ENCODE peak calls at places on chromosomes 5 and 9, in eight cellular contexts. A is HCT116; Q is H1; O is left ventricle myocardium inferior; K is thoracic aorta; B is endothelial cell of umbilical vein; G is CD4-positive, alpha-beta memory T cell; R is AG09309. P is an unnamed sample.

GRCh38 chr5:150765019-150765788 is 6.4 kb upstream of the DCTN4 start:
- DNase-seq in G (no peak), K (no peak), B (no peak), O (no peak), Q (no peak), R (no peak), A (no peak), P (no peak)

GRCh38 chr9:104276709-104277245 is 182.7 kb downstream of the SMC2 start:
- DNase-seq in Q (no peak), G (no peak), R (no peak), A (no peak), O (no peak), K (no peak), B (no peak), P (no peak)

GRCh38 chr5:76608833-76609232 is 14.4 kb downstream of the F2RL2 start:
- DNase-seq in G (peak), K (no peak), R (no peak), A (peak), O (no peak), B (peak), Q (no peak), P (no peak)

GRCh38 chr5:172733179-172733973 is 37.6 kb downstream of the DUSP1 start:
- DNase-seq in B (peak), G (no peak), O (peak), A (no peak), Q (no peak), R (peak), K (peak), P (no peak)

GRCh38 chr9:89801723-89802680 is 197.2 kb downstream of the GADD45G start:
- DNase-seq in Q (no peak), G (no peak), K (no peak), R (no peak), A (no peak), O (no peak), B (no peak), P (no peak)

GRCh38 chr9:93920401-93920800 is 34.8 kb downstream of the BARX1 start:
- DNase-seq in G (no peak), O (no peak), Q (no peak), B (no peak), R (no peak), A (no peak), K (no peak), P (no peak)

GRCh38 chr5:61048534-61048933 is 103.5 kb downstream of the NDUFAF2 start:
- DNase-seq in B (peak), O (no peak), G (no peak), K (no peak), A (peak), R (no peak), Q (no peak), P (no peak)

GRCh38 chr9:76567086-76567485 is 108.1 kb downstream of the GCNT1 start:
- DNase-seq in G (no peak), R (no peak), K (no peak), O (no peak), B (no peak), A (no peak), Q (no peak), P (no peak)

GRCh38 chr5:14167211-14167845 is 24.2 kb downstream of the TRIO start:
- DNase-seq in O (no peak), B (no peak), G (no peak), Q (no peak), A (no peak), K (no peak), R (no peak), P (no peak)

GRCh38 chr5:1883120-1883924 is 597 bp upstream of the IRX4 start:
- DNase-seq in A (no peak), Q (no peak), B (no peak), R (no peak), K (no peak), O (peak), G (no peak), P (no peak)

GRCh38 chr9:38671748-38672147 is 48.2 kb downstream of the FAM240B start:
- DNase-seq in Q (no peak), R (no peak), K (no peak), B (no peak), O (no peak), G (no peak), A (no peak), P (no peak)

GRCh38 chr9:86287013-86287412 is 4.7 kb upstream of the ISCA1 start:
- DNase-seq in A (no peak), K (no peak), G (no peak), B (no peak), Q (no peak), R (no peak), O (no peak), P (no peak)

GRCh38 chr5:172542651-172543131 is 88.4 kb upstream of the SH3PXD2B start:
- DNase-seq in O (no peak), G (no peak), A (no peak), Q (no peak), K (no peak), R (no peak), B (no peak), P (no peak)

GRCh38 chr9:121353246-121353975 is 16.6 kb downstream of the STOM start:
- DNase-seq in Q (no peak), R (no peak), B (no peak), K (no peak), G (peak), A (no peak), O (no peak), P (no peak)

GRCh38 chr9:117232991-117233390 is 181.9 kb downstream of the ASTN2 start:
- DNase-seq in K (no peak), R (no peak), G (no peak), A (no peak), O (no peak), B (no peak), Q (no peak), P (no peak)

GRCh38 chr9:112945620-112946208 is 55.0 kb upstream of the SLC46A2 start:
- DNase-seq in G (no peak), O (no peak), K (no peak), R (no peak), A (no peak), Q (peak), B (no peak), P (peak)

GRCh38 chr9:7033611-7034010 is 275.8 kb downstream of the KDM4C start:
- DNase-seq in O (no peak), G (no peak), A (no peak), Q (no peak), B (no peak), K (no peak), R (no peak), P (no peak)

GRCh38 chr9:108609895-108610253 is 245.9 kb downstream of the ACTL7B start:
- DNase-seq in A (no peak), Q (no peak), R (no peak), G (no peak), O (no peak), B (no peak), K (no peak), P (no peak)

GRCh38 chr9:95726756-95727155 is 148.7 kb upstream of the ERCC6L2 start:
- DNase-seq in R (peak), O (no peak), A (peak), G (peak), Q (no peak), B (peak), K (no peak), P (no peak)

GRCh38 chr9:16671591-16672137 is 198.8 kb downstream of the BNC2 start:
- DNase-seq in B (no peak), Q (no peak), R (peak), A (no peak), O (no peak), K (no peak), G (no peak), P (no peak)

GRCh38 chr5:71882826-71883744 is 164.0 kb downstream of the CARTPT start:
- DNase-seq in B (no peak), O (peak), A (no peak), Q (no peak), G (no peak), K (no peak), R (peak), P (no peak)

GRCh38 chr9:111195779-111196178 is 134.2 kb downstream of the OR2K2 start:
- DNase-seq in O (no peak), G (no peak), K (no peak), R (no peak), A (no peak), Q (no peak), B (no peak), P (no peak)

GRCh38 chr9:109092587-109092986 is 27.2 kb downstream of the TMEM245 start:
- DNase-seq in A (no peak), B (no peak), R (no peak), Q (no peak), G (no peak), O (no peak), K (no peak), P (no peak)

GRCh38 chr5:1561402-1561929 is 37.7 kb upstream of the LPCAT1 start:
- DNase-seq in O (no peak), Q (no peak), R (no peak), G (no peak), A (no peak), B (no peak), K (no peak), P (no peak)

GRCh38 chr5:173853370-173854131 is 34.6 kb upstream of the CPEB4 start:
- DNase-seq in R (no peak), K (no peak), O (no peak), Q (no peak), G (no peak), B (no peak), A (no peak), P (no peak)

GRCh38 chr5:146345578-146346366 is 7.1 kb downstream of the POU4F3 start:
- DNase-seq in O (no peak), K (no peak), B (no peak), G (no peak), Q (no peak), A (no peak), R (no peak), P (no peak)

GRCh38 chr5:5017827-5018559 is 122.1 kb upstream of the ADAMTS16 start:
- DNase-seq in Q (no peak), K (no peak), G (no peak), A (no peak), O (no peak), B (no peak), R (peak), P (no peak)

GRCh38 chr9:69157751-69158466 is 16.2 kb upstream of the TJP2 start:
- DNase-seq in R (no peak), Q (no peak), G (no peak), O (no peak), B (no peak), A (no peak), K (no peak), P (no peak)

GRCh38 chr5:88203977-88204735 is 64.5 kb downstream of the TMEM161B start:
- DNase-seq in O (no peak), K (no peak), R (no peak), A (no peak), Q (no peak), G (peak), B (no peak), P (no peak)

GRCh38 chr5:90221947-90222346 is 187.6 kb downstream of the CETN3 start:
- DNase-seq in K (no peak), B (peak), R (no peak), Q (no peak), A (no peak), O (no peak), G (no peak), P (no peak)

GRCh38 chr9:104872959-104873850 is 54.8 kb downstream of the ABCA1 start:
- DNase-seq in G (no peak), K (no peak), A (no peak), R (peak), O (peak), Q (no peak), B (peak), P (no peak)

GRCh38 chr9:89664896-89665329 is 60.1 kb downstream of the GADD45G start:
- DNase-seq in B (no peak), R (no peak), G (no peak), A (no peak), Q (no peak), K (no peak), O (no peak), P (no peak)

GRCh38 chr9:83327323-83327722 is 210.9 kb downstream of the FRMD3 start:
- DNase-seq in B (no peak), A (no peak), G (no peak), K (no peak), R (no peak), Q (no peak), O (no peak), P (no peak)

GRCh38 chr5:43702293-43702692 is 99.3 kb downstream of the NNT start:
- DNase-seq in B (no peak), O (no peak), K (no peak), A (no peak), Q (no peak), G (no peak), R (no peak), P (no peak)

GRCh38 chr5:3342271-3343100 is 253.1 kb upstream of the IRX1 start:
- DNase-seq in B (no peak), Q (no peak), A (no peak), O (no peak), K (no peak), G (no peak), R (no peak), P (no peak)

GRCh38 chr9:94250456-94250855 is 8.6 kb upstream of the ZNF169 start:
- DNase-seq in R (no peak), B (no peak), O (no peak), K (no peak), Q (no peak), G (peak), A (no peak), P (no peak)

GRCh38 chr5:158943569-158943968 is 156.1 kb downstream of the EBF1 start:
- DNase-seq in G (no peak), A (no peak), Q (no peak), B (no peak), O (no peak), K (no peak), R (no peak), P (no peak)

GRCh38 chr9:95316794-95317118 is 753 bp downstream of the FANCC start:
- DNase-seq in B (peak), K (peak), G (no peak), O (peak), A (peak), Q (peak), R (no peak), P (no peak)

DNA sequence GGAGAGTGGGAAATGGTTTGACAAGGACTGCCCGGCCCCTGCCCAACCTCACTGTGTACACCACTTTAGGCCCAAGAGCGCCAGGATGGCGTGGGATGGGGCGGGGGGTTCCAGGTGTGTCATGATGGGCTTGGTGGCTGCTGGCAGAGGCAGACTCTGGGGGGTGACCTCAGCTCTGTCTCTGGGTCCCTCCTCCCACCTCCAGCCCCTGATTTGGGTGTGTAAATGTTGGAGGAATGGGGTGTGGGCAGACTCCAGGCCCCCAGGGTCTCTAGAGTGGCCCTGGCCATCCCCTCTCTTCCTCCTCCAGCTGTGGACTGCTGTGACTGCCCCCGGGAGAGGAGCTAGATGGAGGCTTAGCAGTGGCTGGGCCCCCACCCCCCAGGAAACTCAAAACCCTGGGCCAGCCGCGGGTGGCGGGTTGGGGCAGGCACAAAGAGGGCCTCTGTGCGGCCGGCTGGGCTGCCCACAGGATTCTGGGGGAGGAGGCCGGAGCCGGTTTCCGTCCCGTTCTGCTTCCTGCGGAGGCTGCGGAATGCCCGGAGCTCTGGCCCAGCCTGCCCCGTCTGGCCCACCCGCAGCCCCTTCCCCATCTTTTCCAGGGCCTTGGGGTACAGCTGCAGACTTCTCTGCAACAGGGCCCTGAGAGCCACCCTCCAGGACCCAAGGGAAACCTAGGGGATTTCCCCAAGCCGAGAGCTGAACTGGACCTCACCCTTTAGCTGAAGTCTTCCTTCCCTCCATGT is 23.1 kb downstream of the CXXC5 start:
- DNase-seq in R (no peak), K (no peak), G (no peak), A (no peak), B (no peak), O (peak), Q (no peak), P (no peak)
- H3K4me3 ChIP-seq in R (no peak), K (peak), G (no peak), A (no peak), B (no peak), O (peak), Q (no peak), P (no peak)

DNA sequence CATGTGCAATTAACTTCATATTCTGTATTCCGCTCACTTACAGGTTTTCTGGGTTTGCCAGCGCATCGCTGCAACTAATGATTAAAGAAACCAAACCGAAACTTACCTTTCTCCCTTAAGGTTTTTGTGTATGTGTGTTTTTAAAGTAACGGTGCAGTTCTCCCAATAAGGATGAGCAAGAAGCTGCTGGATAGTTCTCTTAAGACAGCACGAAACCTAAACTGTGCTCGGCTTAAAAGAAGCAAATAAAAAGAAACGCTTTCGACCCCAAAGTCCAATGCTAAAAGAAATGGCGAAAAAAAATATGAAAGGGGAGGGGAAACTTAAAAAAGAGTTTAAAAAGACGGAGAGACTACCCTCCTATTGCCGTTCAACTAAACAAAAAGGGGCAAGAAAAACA is 340 bp downstream of the ELAVL2 start:
- DNase-seq in A (no peak), K (no peak), Q (no peak), G (no peak), B (no peak), O (no peak), R (no peak), P (no peak)
- H3K4me3 ChIP-seq in A (no peak), K (peak), Q (peak), G (no peak), B (peak), O (peak), R (peak), P (peak)

GRCh38 chr9:27090231-27090630 is 18.8 kb upstream of the TEK start:
- DNase-seq in Q (no peak), A (no peak), G (no peak), K (no peak), O (no peak), R (no peak), B (no peak), P (no peak)
- H3K4me3 ChIP-seq in Q (no peak), A (no peak), G (no peak), K (no peak), O (no peak), R (no peak), B (no peak), P (no peak)

DNA sequence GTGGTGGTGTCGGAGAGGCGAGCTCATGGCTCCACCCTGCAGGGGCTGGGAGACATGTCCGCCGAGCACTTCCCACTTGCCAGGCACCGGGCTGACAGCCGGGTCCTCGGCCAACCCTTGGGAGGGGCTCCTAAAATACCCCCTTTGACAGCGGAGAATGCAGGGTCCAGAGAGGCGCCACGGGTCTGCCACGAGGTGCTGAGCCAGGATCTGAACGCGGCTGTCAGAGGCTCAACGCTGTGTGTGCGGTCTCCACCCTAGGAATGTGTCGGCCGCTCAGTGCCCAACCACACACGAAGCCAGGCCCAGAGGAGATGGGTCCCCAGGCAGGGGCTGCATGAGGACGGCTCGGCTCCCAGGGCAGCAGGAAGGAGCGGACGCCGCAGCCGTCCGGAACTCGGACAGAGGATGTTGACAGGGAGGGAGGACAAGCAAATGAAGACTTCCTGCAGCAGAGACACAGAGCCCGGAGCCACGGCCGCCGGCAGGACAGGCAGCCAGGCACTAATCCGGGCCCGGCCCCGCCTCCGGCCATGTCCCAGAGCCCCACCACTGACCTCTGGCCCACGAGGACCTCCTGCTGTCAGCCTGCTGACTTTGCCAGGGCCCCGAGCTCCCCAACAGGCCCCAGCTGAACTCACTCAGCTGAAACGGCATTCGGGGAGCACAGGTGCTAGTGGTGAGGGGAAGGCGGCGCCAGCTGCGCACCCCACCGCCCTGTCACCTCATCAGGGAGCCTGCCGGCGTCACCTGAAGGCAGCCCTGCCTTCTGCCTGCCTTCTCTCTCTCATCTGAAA is 12.8 kb downstream of the VAV2 start:
- DNase-seq in A (no peak), B (peak), Q (no peak), G (no peak), R (no peak), K (no peak), O (peak), P (no peak)
- H3K4me3 ChIP-seq in A (no peak), B (no peak), Q (no peak), G (no peak), R (no peak), K (peak), O (peak), P (no peak)

GRCh38 chr9:32782476-32783167 is 718 bp upstream of the TMEM215 start:
- DNase-seq in G (no peak), O (no peak), Q (no peak), B (no peak), K (no peak), A (no peak), R (no peak), P (no peak)

DNA sequence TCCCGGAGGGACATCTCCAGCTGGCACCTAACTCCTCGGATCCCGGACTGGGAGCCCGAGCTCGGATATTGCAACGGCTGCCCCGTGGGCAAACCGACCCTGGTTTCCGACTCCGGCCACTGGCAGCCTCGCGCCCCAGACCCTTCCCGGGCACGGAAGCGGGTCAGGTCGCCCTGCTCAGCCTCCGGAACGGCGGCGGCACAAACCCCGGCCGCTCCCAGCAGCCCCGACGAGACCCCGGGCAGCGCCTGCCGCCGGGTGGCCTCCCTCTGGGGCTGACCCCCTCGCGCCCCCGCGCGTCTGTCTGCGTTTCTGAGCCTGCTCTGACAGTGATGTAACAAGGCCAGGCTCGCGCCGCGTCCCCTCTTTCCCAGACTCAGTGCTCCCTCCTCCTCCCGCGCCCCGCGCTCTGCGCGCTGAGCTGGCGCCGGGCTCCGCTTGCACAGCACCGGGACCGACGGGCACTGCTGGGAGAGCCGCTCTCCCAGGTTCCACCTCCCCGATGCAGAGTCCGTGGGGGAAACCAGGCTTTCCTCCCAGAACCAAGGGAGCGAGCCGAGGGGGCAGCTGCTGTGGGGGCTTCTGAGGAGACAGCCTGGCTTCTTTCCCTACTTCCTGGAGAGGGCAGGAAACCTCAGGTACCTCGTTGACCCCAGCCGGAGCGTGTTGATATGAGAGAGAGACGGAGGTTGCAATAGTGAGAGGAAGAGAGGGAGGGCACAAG is at the start of gene TMEM215:
- DNase-seq in K (no peak), Q (peak), G (no peak), B (no peak), R (no peak), A (no peak), O (no peak), P (no peak)
- H3K4me3 ChIP-seq in K (no peak), Q (peak), G (no peak), B (no peak), R (no peak), A (no peak), O (peak), P (peak)

GRCh38 chr9:995192-995591 is 18.7 kb downstream of the DMRT3 start:
- DNase-seq in G (no peak), Q (no peak), R (no peak), B (no peak), K (no peak), O (no peak), A (no peak), P (no peak)
- H3K4me3 ChIP-seq in G (no peak), Q (no peak), R (no peak), B (no peak), K (no peak), O (no peak), A (no peak), P (no peak)